ENCODE peak calls at places on chromosomes 6 and 20, in five cellular contexts. K, B, N, Z and T are unnamed samples.

GRCh38 chr20:48657426-48658197 is 170.2 kb downstream of the PREX1 start:
- DNase-seq in B (peak), N (peak), K (peak), Z (peak), T (peak)

GRCh38 chr6:22636450-22636849 is 67.1 kb downstream of the HDGFL1 start:
- DNase-seq in K (no peak), B (no peak), Z (no peak), N (no peak), T (no peak)

GRCh38 chr20:63378115-63378429 is 16.9 kb upstream of the CHRNA4 start:
- DNase-seq in B (no peak), Z (no peak), K (no peak), N (no peak), T (no peak)

GRCh38 chr6:170437719-170438401 is 115.2 kb downstream of the PSMB1 start:
- DNase-seq in N (no peak), B (no peak), K (no peak), Z (peak), T (no peak)

GRCh38 chr6:107576852-107577251 is 86.9 kb downstream of the SOBP start:
- DNase-seq in N (no peak), K (peak), Z (peak), B (no peak), T (no peak)

GRCh38 chr6:81750660-81751387 is 1.7 kb downstream of the TENT5A start:
- DNase-seq in K (peak), Z (no peak), N (no peak), B (no peak), T (no peak)

GRCh38 chr6:143078468-143079324 is 18.0 kb downstream of the AIG1 start:
- DNase-seq in N (no peak), B (no peak), Z (peak), K (no peak), T (no peak)

GRCh38 chr20:47784599-47785320 is 521 bp downstream of the SULF2 start:
- DNase-seq in B (peak), N (peak), Z (peak), K (peak), T (no peak)

GRCh38 chr6:46876126-46876525 is 45.6 kb downstream of the ADGRF5 start:
- DNase-seq in B (no peak), K (peak), Z (peak), N (peak), T (no peak)

GRCh38 chr6:32883789-32884188 is 29.8 kb downstream of the PSMB9 start:
- DNase-seq in K (peak), Z (no peak), B (no peak), N (no peak), T (no peak)

GRCh38 chr6:56293756-56294155 is 46.4 kb upstream of the COL21A1 start:
- DNase-seq in N (no peak), K (no peak), Z (no peak), B (no peak), T (no peak)

GRCh38 chr6:127118505-127119360 is at the start of gene RSPO3:
- DNase-seq in Z (peak), K (peak), N (no peak), B (peak), T (no peak)

GRCh38 chr6:66725670-66726069 is 1018.6 kb upstream of the EYS start:
- DNase-seq in B (no peak), Z (no peak), N (no peak), K (no peak), T (no peak)

GRCh38 chr6:10033223-10033829 is 381.5 kb downstream of the TFAP2A start:
- DNase-seq in B (no peak), Z (peak), N (peak), K (peak), T (no peak)

GRCh38 chr6:170316071-170316470 is 9.5 kb downstream of the FAM120B start:
- DNase-seq in B (no peak), N (no peak), Z (no peak), K (peak), T (no peak)

GRCh38 chr20:38304845-38305447 is 990 bp downstream of the BPI start:
- DNase-seq in K (peak), B (peak), N (peak), Z (peak), T (no peak)
- TF ChIP-seq CTCF in K (peak), B (peak), N (peak), Z (peak), T (peak)

DNA sequence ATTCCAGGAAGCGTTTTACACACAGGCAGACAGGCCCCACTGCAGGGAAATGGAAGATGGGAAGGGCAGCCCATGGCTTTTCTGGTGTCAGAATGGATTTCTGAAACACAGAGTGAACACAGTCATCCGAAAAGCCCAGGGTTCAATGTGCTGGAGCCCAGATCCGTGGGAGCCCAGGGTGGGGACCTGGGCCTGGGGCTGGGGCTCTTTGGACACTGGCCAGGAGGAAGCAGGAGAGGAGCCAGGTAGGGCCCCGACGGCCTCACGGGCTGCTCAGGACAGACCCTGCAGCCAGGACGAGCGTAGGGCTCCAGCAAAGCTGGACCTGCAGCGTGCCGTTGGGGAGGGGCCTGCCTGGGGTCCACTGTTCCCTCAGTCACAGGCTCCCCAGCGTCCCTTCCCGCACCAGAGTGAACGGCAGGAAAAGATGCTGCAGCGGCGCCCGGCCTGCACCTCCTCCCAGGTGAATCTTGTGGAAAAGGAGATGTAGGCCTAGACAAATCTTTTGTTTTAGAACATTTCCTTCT is 24.3 kb upstream of the LSM14B start:
- DNase-seq in Z (no peak), K (no peak), B (no peak), N (no peak), T (no peak)
- H3K4me3 ChIP-seq in Z (no peak), K (no peak), B (no peak), N (no peak), T (no peak)

GRCh38 chr6:84762220-84762940 is 2.0 kb downstream of the TBX18 start:
- DNase-seq in N (no peak), Z (peak), K (no peak), B (no peak), T (no peak)
- TF ChIP-seq CTCF in N (no peak), Z (peak), K (no peak), B (no peak), T (no peak)

DNA sequence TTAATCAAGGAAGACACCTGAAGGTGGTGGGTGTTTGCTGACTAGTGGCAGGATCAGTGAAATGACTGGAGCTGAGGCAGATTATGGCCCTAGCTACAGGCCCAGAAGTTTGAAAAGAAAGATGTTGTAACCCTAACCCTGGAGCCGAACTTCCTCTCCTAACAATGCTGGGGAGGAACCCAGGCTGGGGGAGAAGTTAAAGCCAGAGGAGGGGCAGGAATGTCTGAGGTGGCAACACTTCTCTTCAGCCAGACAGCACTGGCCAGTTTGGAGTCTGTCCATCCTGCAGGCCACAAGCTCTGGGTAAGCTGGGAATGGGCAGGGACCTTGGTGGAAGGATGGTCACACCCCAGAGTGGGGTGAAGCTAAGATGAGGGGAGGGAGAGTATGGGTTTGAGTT is at the start of gene LST1:
- DNase-seq in Z (no peak), N (no peak), B (no peak), K (no peak), T (no peak)
- H3K4me3 ChIP-seq in Z (no peak), N (peak), B (peak), K (no peak), T (no peak)

DNA sequence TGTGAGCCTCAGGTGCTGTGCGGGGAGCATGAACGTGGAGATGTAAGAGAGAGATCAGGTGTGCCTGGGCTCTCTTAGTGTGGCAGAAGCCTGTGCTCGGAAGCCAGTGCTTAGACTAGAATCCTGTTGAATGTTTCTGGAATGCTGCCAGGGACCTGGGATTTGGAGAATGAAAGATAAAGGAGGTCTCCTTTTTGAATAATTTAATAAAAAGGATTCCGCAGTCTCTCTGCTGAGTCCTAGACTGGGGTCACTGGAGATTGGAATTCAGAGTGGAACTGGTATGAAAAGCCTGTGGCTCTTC is 18.8 kb upstream of the EFCAB8 start:
- DNase-seq in K (no peak), B (no peak), N (no peak), Z (no peak), T (no peak)
- TF ChIP-seq CTCF in K (no peak), B (no peak), N (no peak), Z (no peak), T (no peak)

GRCh38 chr20:62219992-62220665 is at the start of gene HRH3:
- DNase-seq in K (peak), Z (no peak), B (peak), N (no peak), T (no peak)
- H3K4me3 ChIP-seq in K (no peak), Z (no peak), B (no peak), N (peak), T (no peak)

DNA sequence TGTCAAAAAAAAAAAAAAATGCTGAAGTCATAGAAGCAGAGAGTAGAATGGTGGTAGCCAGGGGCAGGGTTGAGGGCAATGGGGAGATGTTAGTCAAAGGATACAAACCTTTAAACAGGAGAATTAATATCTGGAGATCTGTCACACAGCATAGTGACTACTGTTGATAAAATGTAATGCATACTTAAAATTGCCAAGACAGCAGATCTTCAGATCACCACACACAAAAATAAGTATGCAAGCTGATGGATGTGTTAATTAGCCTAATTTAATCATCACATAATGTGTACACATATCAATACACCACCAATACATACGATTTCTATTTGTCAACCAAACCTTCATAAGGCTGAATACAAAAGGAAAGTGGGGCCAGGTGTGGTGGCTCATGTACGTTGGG is 83.5 kb upstream of the PHACTR3 start:
- DNase-seq in K (no peak), Z (no peak), B (no peak), N (no peak), T (no peak)
- TF ChIP-seq CTCF in K (no peak), Z (no peak), B (no peak), N (no peak), T (no peak)

GRCh38 chr20:21395666-21396044 is 1.7 kb downstream of the NKX2-4 start:
- DNase-seq in B (peak), K (no peak), N (no peak), Z (no peak), T (no peak)

GRCh38 chr20:21397341-21398108 is at the start of gene NKX2-4:
- DNase-seq in K (no peak), B (no peak), N (no peak), Z (no peak), T (no peak)

GRCh38 chr20:21396045-21396893 is 1.1 kb downstream of the NKX2-4 start:
- DNase-seq in B (no peak), K (peak), Z (no peak), N (no peak), T (no peak)

GRCh38 chr20:21398109-21398480 is 769 bp upstream of the NKX2-4 start:
- DNase-seq in K (no peak), N (no peak), Z (no peak), B (no peak), T (no peak)

GRCh38 chr20:21396921-21397340 is 395 bp downstream of the NKX2-4 start:
- DNase-seq in K (peak), B (no peak), N (no peak), Z (no peak), T (no peak)
- H3K4me3 ChIP-seq in K (no peak), B (no peak), N (no peak), Z (no peak), T (no peak)